ENCODE peak calls at places on chromosomes 11 and 22, in nine cellular contexts. A is DMS53, C is left lobe of liver, G is fibroblast of lung, Z is prostate gland, B is LNCaP clone FGC, L is HTR-8/SVneo, V is activated T-cell treated with anti-CD3 and anti-CD28 coated beads for 1 hour, X is H9. K is an unnamed sample.

GRCh38 chr22:33271390-33272161 is 213.4 kb upstream of the SYN3 start:
- DNase-seq in X (no peak), C (peak), G (peak), V (no peak), Z (peak), A (no peak), L (no peak), B (peak), K (peak)

GRCh38 chr11:72752088-72752914 is at the start of gene ARAP1:
- DNase-seq in L (peak), X (peak), C (peak), A (peak), B (no peak), Z (peak), G (peak), V (peak), K (peak)

GRCh38 chr22:42208362-42208761 is 62.1 kb downstream of the TCF20 start:
- DNase-seq in X (no peak), B (no peak), L (no peak), V (no peak), Z (no peak), A (no peak), G (no peak), C (no peak), K (no peak)

GRCh38 chr11:18394928-18395734 is 768 bp downstream of the LDHA start:
- DNase-seq in A (peak), V (no peak), L (no peak), X (peak), B (no peak), Z (peak), C (no peak), G (peak), K (peak)

GRCh38 chr11:78727816-78728215 is 153.2 kb upstream of the NARS2 start:
- DNase-seq in G (no peak), X (no peak), A (no peak), B (no peak), V (no peak), L (no peak), C (no peak), Z (no peak), K (no peak)

GRCh38 chr11:36452231-36452630 is 57.8 kb downstream of the TRAF6 start:
- DNase-seq in X (no peak), C (no peak), G (peak), L (no peak), V (no peak), A (peak), B (no peak), Z (no peak), K (no peak)

GRCh38 chr11:1390603-1391164 is 950 bp downstream of the BRSK2 start:
- DNase-seq in L (peak), V (no peak), C (no peak), Z (no peak), X (peak), A (no peak), G (peak), B (no peak), K (no peak)

GRCh38 chr11:2094354-2095197 is 44.6 kb downstream of the IGF2 start:
- DNase-seq in V (no peak), A (no peak), C (no peak), X (no peak), Z (no peak), L (no peak), G (no peak), B (no peak), K (no peak)

GRCh38 chr11:126564588-126564987 is 209.1 kb downstream of the ST3GAL4 start:
- DNase-seq in B (no peak), A (no peak), L (no peak), X (peak), C (no peak), G (no peak), V (no peak), Z (no peak), K (no peak)

GRCh38 chr11:80849253-80849652 is 1408.4 kb upstream of the TENM4 start:
- DNase-seq in Z (no peak), G (no peak), A (no peak), L (no peak), X (no peak), V (no peak), C (no peak), B (no peak), K (no peak)

GRCh38 chr11:111733009-111733408 is 33.2 kb downstream of the PPP2R1B start:
- DNase-seq in G (peak), C (no peak), L (peak), B (no peak), X (no peak), Z (no peak), V (no peak), A (no peak), K (peak)

GRCh38 chr11:122486793-122487495 is 168.6 kb upstream of the UBASH3B start:
- DNase-seq in B (no peak), Z (no peak), G (peak), V (no peak), C (no peak), L (no peak), A (no peak), X (peak), K (peak)

GRCh38 chr11:4156571-4156970 is 62.0 kb downstream of the RRM1 start:
- DNase-seq in X (no peak), C (no peak), A (no peak), B (no peak), G (no peak), V (no peak), L (no peak), Z (no peak), K (no peak)

GRCh38 chr22:48494968-48495750 is 1332.5 kb downstream of the BRD1 start:
- DNase-seq in A (no peak), G (no peak), Z (no peak), C (no peak), B (no peak), X (no peak), L (no peak), V (no peak), K (no peak)

GRCh38 chr11:76753950-76754349 is 29.2 kb upstream of the TSKU start:
- DNase-seq in B (no peak), A (no peak), V (no peak), L (no peak), C (no peak), X (no peak), Z (no peak), G (no peak), K (no peak)

GRCh38 chr22:24153353-24153752 is 27.9 kb upstream of the SUSD2 start:
- DNase-seq in B (no peak), G (peak), X (no peak), V (peak), A (peak), C (no peak), Z (no peak), L (no peak), K (peak)

GRCh38 chr11:70263363-70263762 is 7.1 kb upstream of the PPFIA1 start:
- DNase-seq in C (no peak), B (no peak), A (no peak), V (no peak), G (no peak), Z (no peak), L (no peak), X (no peak), K (no peak)

GRCh38 chr22:23235425-23235824 is 55.1 kb downstream of the BCR start:
- DNase-seq in L (no peak), B (no peak), X (no peak), C (no peak), Z (no peak), V (no peak), G (no peak), A (no peak), K (no peak)

GRCh38 chr22:45887202-45888131 is 89.5 kb downstream of the WNT7B start:
- DNase-seq in X (peak), A (peak), G (no peak), C (no peak), L (no peak), V (no peak), Z (peak), B (peak), K (no peak)

GRCh38 chr22:30947821-30948454 is 20.6 kb downstream of the MORC2 start:
- DNase-seq in X (no peak), A (peak), V (no peak), G (peak), B (no peak), C (no peak), Z (no peak), L (peak), K (peak)

GRCh38 chr22:32005453-32005852 is 37.6 kb upstream of the SLC5A1 start:
- DNase-seq in X (no peak), A (no peak), C (no peak), L (no peak), B (no peak), V (no peak), Z (no peak), G (peak), K (peak)

GRCh38 chr11:76293189-76293631 is 86.9 kb upstream of the WNT11 start:
- DNase-seq in B (no peak), X (no peak), G (no peak), Z (no peak), C (no peak), A (no peak), V (no peak), L (no peak), K (no peak)

GRCh38 chr11:66857927-66858185 is 992 bp downstream of the LRFN4 start:
- DNase-seq in A (peak), Z (no peak), C (no peak), L (no peak), V (no peak), G (no peak), B (no peak), X (peak), K (no peak)

GRCh38 chr11:66159585-66159984 is 89.5 kb downstream of the PACS1 start:
- DNase-seq in A (no peak), B (no peak), V (no peak), C (no peak), Z (no peak), X (no peak), L (no peak), G (no peak), K (no peak)

GRCh38 chr11:122998727-122999370 is 17.2 kb upstream of the BSX start:
- DNase-seq in C (no peak), A (no peak), V (no peak), L (no peak), X (no peak), G (peak), Z (no peak), B (no peak), K (no peak)

GRCh38 chr11:85874265-85874664 is 19.1 kb downstream of the CCDC83 start:
- DNase-seq in X (no peak), C (no peak), B (no peak), G (peak), L (no peak), V (no peak), Z (no peak), A (no peak), K (no peak)

GRCh38 chr11:119108151-119108856 is 1.2 kb downstream of the C2CD2L start:
- DNase-seq in Z (peak), A (peak), B (no peak), C (no peak), L (peak), G (no peak), V (no peak), X (peak), K (no peak)